ENCODE peak calls at places on chromosomes 3 and 15, in ten cellular contexts. B is breast epithelium, U is dorsolateral prefrontal cortex, H is MM.1S, X is astrocyte, G is A549, V is PC-3, W is cardiac fibroblast, E is astrocyte of the spinal cord, J is H1. T is an unnamed sample.

GRCh38 chr3:106773795-106774194 is 603.4 kb upstream of the CCDC54 start:
- DNase-seq in B (no peak), U (no peak), H (no peak), X (no peak), G (no peak), V (no peak), W (no peak), E (no peak), J (no peak), T (no peak)

GRCh38 chr15:74821091-74821789 is 5.2 kb upstream of the CPLX3 start:
- DNase-seq in B (no peak), U (no peak), H (peak; percentile 31), X (no peak), G (no peak), V (no peak), W (no peak), E (no peak), J (no peak), T (no peak)

GRCh38 chr15:74302821-74303359 is 64.6 kb downstream of the CYP11A1 start:
- DNase-seq in B (no peak), U (peak; percentile 55), H (no peak), X (no peak), G (peak; percentile 38), V (peak; percentile 53), W (peak; percentile 44), E (peak; percentile 25), J (peak; percentile 87), T (peak; percentile 65)

GRCh38 chr15:60660290-60661051 is 181.5 kb upstream of the ICE2 start:
- DNase-seq in B (no peak), U (peak; percentile 29), H (peak; percentile 64), X (peak; percentile 70), G (no peak), V (no peak), W (peak; percentile 84), E (peak; percentile 69), J (no peak), T (no peak)

GRCh38 chr3:44136421-44136820 is 105.3 kb upstream of the TOPAZ1 start:
- DNase-seq in B (no peak), U (no peak), H (peak; percentile 20), X (no peak), G (no peak), V (peak; percentile 31), W (no peak), E (peak; percentile 14), J (no peak), T (no peak)

GRCh38 chr15:92595506-92596337 is 59.9 kb downstream of the FAM174B start:
- DNase-seq in B (no peak), U (no peak), H (no peak), X (no peak), G (no peak), V (no peak), W (no peak), E (no peak), J (no peak), T (no peak)

GRCh38 chr3:108118038-108118727 is 27.4 kb upstream of the CD47 start:
- DNase-seq in B (no peak), U (no peak), H (no peak), X (no peak), G (no peak), V (peak; percentile 63), W (no peak), E (no peak), J (no peak), T (no peak)

GRCh38 chr15:93152264-93152884 is 63.4 kb upstream of the RGMA start:
- DNase-seq in B (no peak), U (no peak), H (no peak), X (no peak), G (no peak), V (no peak), W (no peak), E (no peak), J (no peak), T (no peak)

GRCh38 chr15:88615303-88616107 is 5.6 kb upstream of the AEN start:
- DNase-seq in B (no peak), U (no peak), H (no peak), X (no peak), G (no peak), V (no peak), W (no peak), E (no peak), J (peak; percentile 44), T (no peak)

GRCh38 chr3:154122912-154123559 is 1.8 kb downstream of the ARHGEF26 start:
- DNase-seq in B (no peak), U (no peak), H (peak; percentile 70), X (peak; percentile 23), G (no peak), V (peak; percentile 41), W (peak; percentile 19), E (peak; percentile 49), J (no peak), T (no peak)

GRCh38 chr3:154122096-154122911 is 1.1 kb downstream of the ARHGEF26 start:
- DNase-seq in B (no peak), U (no peak), H (peak; percentile 37), X (no peak), G (peak; percentile 20), V (no peak), W (no peak), E (no peak), J (peak; percentile 77), T (peak; percentile 23)

GRCh38 chr3:154121236-154122095 is at the start of gene ARHGEF26:
- DNase-seq in B (peak; percentile 74), U (peak; percentile 61), H (peak; percentile 93), X (peak; percentile 53), G (peak; percentile 82), V (peak; percentile 75), W (peak; percentile 76), E (peak; percentile 83), J (peak; percentile 98), T (peak; percentile 95)

GRCh38 chr3:154126651-154127050 is 5.5 kb downstream of the ARHGEF26 start:
- DNase-seq in B (no peak), U (no peak), H (no peak), X (no peak), G (no peak), V (peak; percentile 36), W (no peak), E (no peak), J (no peak), T (no peak)

DNA sequence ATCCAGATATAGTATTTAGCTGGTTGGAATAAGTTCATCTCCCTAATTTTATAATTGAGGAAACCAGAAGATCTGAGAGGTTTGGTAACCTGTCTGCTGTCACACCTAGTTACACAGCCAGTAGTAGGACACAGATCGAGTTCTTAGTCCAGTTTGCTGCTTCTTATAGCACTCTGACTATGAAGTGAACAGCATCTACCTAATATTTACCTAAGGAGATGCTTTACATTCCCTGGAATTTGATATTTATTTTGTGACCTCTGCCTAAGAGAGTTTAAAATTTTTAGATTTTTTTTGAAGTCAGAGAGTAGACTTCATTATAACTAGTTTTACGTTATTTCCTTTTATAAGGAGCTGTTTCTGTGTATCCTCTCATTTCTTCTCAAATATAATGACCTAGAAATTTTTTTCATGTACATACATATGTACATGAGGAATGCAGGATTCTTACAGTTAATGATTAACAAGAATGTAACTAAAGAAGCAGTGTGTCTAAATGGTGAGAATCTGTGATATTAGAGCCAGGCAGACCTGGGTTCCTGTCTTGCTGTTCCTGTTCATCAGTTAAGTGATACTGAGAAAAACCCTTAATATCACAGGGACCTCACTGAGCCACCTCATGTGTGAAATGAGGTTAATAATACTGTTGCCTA is 4.3 kb downstream of the ARHGEF26 start:
- DNase-seq in B (no peak), U (no peak), H (no peak), X (no peak), G (peak; percentile 19), V (peak; percentile 45), W (no peak), E (no peak), J (no peak), T (no peak)
- H3K4me3 ChIP-seq in B (no peak overlapping the region), U (peak overlapping the region; percentile 57), H (no peak overlapping the region), X (no peak overlapping the region), G (no peak overlapping the region), V (no peak overlapping the region), W (no peak overlapping the region), E (no peak overlapping the region), J (no peak overlapping the region), T (no peak overlapping the region)

DNA sequence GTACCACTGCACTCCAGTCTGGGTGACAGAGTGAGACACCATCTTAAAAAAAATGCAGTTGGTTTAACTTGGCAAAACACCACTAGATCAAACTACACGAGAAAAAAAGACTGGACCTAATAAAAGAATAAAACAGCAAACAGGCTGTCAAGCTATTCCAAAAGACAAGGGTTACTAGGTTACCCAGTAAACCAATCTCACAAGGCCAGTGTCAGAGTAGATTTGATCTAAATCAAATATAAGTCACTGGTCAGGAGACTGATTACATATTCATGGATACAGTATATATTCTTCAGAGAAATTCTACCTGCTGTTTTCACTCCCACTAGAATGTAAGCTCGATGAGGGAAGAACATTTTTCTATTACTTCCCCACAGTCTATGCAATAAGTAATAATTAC is 2.5 kb upstream of the GANC start:
- DNase-seq in B (no peak), U (no peak), H (no peak), X (no peak), G (no peak), V (peak; percentile 65), W (no peak), E (no peak), J (no peak), T (no peak)
- H3K4me3 ChIP-seq in B (peak overlapping the region; percentile 16), U (peak overlapping the region; percentile 1), H (no peak overlapping the region), X (no peak overlapping the region), G (no peak overlapping the region), V (peak overlapping the region; percentile 77), W (no peak overlapping the region), E (no peak overlapping the region), J (no peak overlapping the region), T (no peak overlapping the region)

GRCh38 chr15:65067334-65067644 is 502 bp downstream of the RASL12 start:
- DNase-seq in B (no peak), U (no peak), H (no peak), X (no peak), G (no peak), V (no peak), W (no peak), E (no peak), J (no peak), T (no peak)
- H3K4me3 ChIP-seq in B (peak overlapping the region; percentile 61), U (peak overlapping the region; percentile 35), H (no peak overlapping the region), X (no peak overlapping the region), G (no peak overlapping the region), V (no peak overlapping the region), W (peak overlapping the region; percentile 2), E (no peak overlapping the region), J (peak overlapping the region; percentile 50), T (peak overlapping the region; percentile 69)

GRCh38 chr3:23099021-23099420 is 104.1 kb upstream of the UBE2E2 start:
- DNase-seq in B (no peak), U (no peak), H (no peak), X (no peak), G (no peak), V (no peak), W (no peak), E (no peak), J (no peak), T (no peak)
- H3K4me3 ChIP-seq in B (no peak overlapping the region), U (no peak overlapping the region), H (no peak overlapping the region), X (no peak overlapping the region), G (no peak overlapping the region), V (no peak overlapping the region), W (no peak overlapping the region), E (no peak overlapping the region), J (no peak overlapping the region), T (no peak overlapping the region)

DNA sequence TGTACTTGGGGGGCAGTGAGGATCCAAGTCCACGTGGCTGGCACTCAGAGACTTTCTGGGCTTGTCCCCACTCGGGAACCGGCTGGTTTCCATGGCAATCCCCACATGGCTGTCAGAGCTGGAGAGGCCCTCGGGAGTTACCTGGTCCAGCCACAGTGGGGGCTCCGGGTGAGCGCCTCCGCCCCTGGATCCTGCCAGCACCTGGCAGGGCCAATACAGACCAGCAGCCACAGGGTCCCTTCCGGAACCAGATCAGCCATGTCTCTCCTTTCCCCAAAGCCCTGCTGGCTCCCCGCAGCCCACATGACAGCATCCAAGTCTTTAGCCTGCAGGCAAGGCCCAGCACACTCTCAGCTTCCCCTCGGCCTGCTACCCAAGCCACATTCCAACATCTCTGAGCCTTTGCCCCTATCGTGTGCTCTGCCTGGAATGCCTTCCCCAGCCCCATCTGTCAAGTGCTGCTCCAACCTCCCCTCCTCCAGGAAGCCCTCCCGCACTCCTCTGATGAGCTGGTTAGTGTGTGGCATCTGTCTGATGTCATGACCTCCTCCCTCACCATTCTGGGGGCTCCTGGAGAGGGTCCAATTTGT is 8.6 kb downstream of the PLXND1 start:
- DNase-seq in B (no peak), U (no peak), H (no peak), X (peak; percentile 24), G (no peak), V (no peak), W (peak; percentile 54), E (no peak), J (no peak), T (no peak)
- H3K4me3 ChIP-seq in B (no peak overlapping the region), U (no peak overlapping the region), H (no peak overlapping the region), X (no peak overlapping the region), G (no peak overlapping the region), V (no peak overlapping the region), W (no peak overlapping the region), E (no peak overlapping the region), J (no peak overlapping the region), T (no peak overlapping the region)